ENCODE peak calls at places on chromosome 5, in six cellular contexts. M is hepatocyte, P is HepG2, R is SK-N-SH, V is H1, O is IMR-90. Z is an unnamed sample.

GRCh38 chr5:169100735-169101075 is 200.2 kb downstream of the SLIT3 start:
- DNase-seq in M (no peak), P (no peak), R (no peak), V (no peak), O (no peak), Z (no peak)

GRCh38 chr5:3214396-3214795 is 381.2 kb upstream of the IRX1 start:
- DNase-seq in M (no peak), P (no peak), R (no peak), V (no peak), O (no peak), Z (no peak)

GRCh38 chr5:140673187-140673976 is at the start of gene DND1:
- DNase-seq in M (no peak), P (no peak), R (peak; percentile 55), V (no peak), O (no peak), Z (no peak)

GRCh38 chr5:80860934-80861613 is 99.1 kb upstream of the RASGRF2 start:
- DNase-seq in M (no peak), P (no peak), R (no peak), V (no peak), O (peak; percentile 60), Z (no peak)

GRCh38 chr5:18527017-18527416 is 892.8 kb downstream of the TAF11L14 start:
- DNase-seq in M (no peak), P (no peak), R (no peak), V (no peak), O (no peak), Z (no peak)

GRCh38 chr5:172906888-172907287 is 52.3 kb upstream of the RPL26L1 start:
- DNase-seq in M (no peak), P (no peak), R (no peak), V (no peak), O (no peak), Z (no peak)

GRCh38 chr5:158120760-158121159 is 261.8 kb upstream of the CLINT1 start:
- DNase-seq in M (no peak), P (no peak), R (no peak), V (no peak), O (no peak), Z (no peak)

GRCh38 chr5:56745864-56746263 is 69.5 kb upstream of the MAP3K1 start:
- DNase-seq in M (no peak), P (no peak), R (no peak), V (no peak), O (no peak), Z (no peak)

GRCh38 chr5:2633992-2634391 is 117.5 kb downstream of the IRX2 start:
- DNase-seq in M (peak; percentile 29), P (no peak), R (no peak), V (no peak), O (no peak), Z (no peak)

GRCh38 chr5:96572864-96573512 is 89.2 kb upstream of the CAST start:
- DNase-seq in M (no peak), P (no peak), R (no peak), V (no peak), O (peak; percentile 99), Z (no peak)

GRCh38 chr5:151086192-151086869 is 5.5 kb upstream of the TNIP1 start:
- DNase-seq in M (no peak), P (no peak), R (no peak), V (no peak), O (no peak), Z (no peak)

GRCh38 chr5:151087475-151087874 is 6.6 kb upstream of the TNIP1 start:
- DNase-seq in M (no peak), P (no peak), R (no peak), V (no peak), O (peak; percentile 59), Z (no peak)

GRCh38 chr5:151084363-151084762 is 3.5 kb upstream of the TNIP1 start:
- DNase-seq in M (no peak), P (no peak), R (no peak), V (no peak), O (peak; percentile 32), Z (no peak)

GRCh38 chr5:151086905-151087360 is 6.1 kb upstream of the TNIP1 start:
- DNase-seq in M (peak; percentile 49), P (no peak), R (no peak), V (no peak), O (peak; percentile 43), Z (no peak)

DNA sequence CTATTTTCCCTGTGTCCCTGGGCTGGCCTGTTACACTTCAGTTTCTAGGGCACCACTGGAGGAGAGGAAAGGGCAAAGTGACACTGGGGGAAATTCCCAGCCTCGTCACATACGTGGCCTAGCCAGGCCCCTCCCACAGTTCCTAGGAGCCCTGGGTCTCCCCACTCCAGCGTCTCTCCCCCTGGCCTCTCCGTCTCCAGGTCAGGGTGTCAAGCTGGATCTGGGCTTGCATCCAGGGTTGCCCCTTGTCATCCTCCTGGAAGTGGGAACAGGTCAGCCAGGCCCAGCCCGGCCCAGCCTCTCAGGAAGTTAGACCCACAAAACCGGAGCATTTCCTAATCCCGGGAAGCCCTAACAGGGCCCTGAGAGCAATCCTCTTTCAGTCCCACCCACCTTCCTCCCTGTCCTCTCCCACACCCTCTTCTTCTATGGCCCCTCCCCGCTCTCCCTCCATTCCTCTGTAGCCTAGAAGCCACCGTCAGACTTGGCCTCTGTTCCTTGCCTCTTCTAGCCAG is 4.7 kb upstream of the TNIP1 start:
- DNase-seq in M (peak; percentile 75), P (no peak), R (no peak), V (no peak), O (peak; percentile 44), Z (no peak)
- H3K4me3 ChIP-seq in M (no peak overlapping the region), P (peak overlapping the region; percentile 39), R (no peak overlapping the region), V (no peak overlapping the region), O (no peak overlapping the region), Z (no peak overlapping the region)

GRCh38 chr5:42636425-42636824 is 120.2 kb upstream of the CCDC152 start:
- DNase-seq in M (no peak), P (peak; percentile 29), R (no peak), V (no peak), O (no peak), Z (no peak)
- TF ChIP-seq CTCF in M (peak; percentile 34), P (peak; percentile 35), R (peak; percentile 33), V (no peak), O (no peak), Z (no peak)

GRCh38 chr5:112165399-112165798 is 253.7 kb downstream of the EPB41L4A start:
- DNase-seq in M (no peak), P (no peak), R (no peak), V (no peak), O (no peak), Z (no peak)
- H3K36me3 ChIP-seq in M (no peaks in the 10 kb centered on the region), P (peaks cover 26% of the 10 kb centered on the region), R (peaks cover 59% of the 10 kb centered on the region), V (peaks cover 23% of the 10 kb centered on the region), O (peaks cover 22% of the 10 kb centered on the region), Z (peaks cover 62% of the 10 kb centered on the region)

GRCh38 chr5:9845185-9845584 is 215.0 kb upstream of the TAS2R1 start:
- DNase-seq in M (no peak), P (no peak), R (no peak), V (no peak), O (no peak), Z (no peak)

GRCh38 chr5:9838906-9839305 is 208.8 kb upstream of the TAS2R1 start:
- DNase-seq in M (no peak), P (no peak), R (no peak), V (no peak), O (no peak), Z (peak; percentile 57)

DNA sequence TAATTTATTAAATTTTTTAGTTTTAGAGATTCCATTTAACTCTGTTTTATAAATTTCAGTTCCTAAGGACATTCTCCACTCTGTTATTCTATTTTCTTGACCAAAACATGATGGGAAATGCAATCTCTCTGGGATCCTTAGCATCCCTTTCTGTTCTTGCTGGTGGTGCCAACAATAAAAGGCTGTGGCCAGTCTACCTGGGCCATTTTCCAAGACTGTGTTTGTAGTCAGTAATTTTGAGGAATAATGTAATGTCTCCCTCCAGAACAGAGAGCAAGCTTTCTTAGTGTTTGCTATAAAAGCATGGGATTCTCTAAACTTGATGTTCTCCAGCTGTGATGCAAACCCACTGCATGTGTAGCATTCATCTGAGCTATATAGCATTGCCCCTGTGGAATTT is 211.4 kb upstream of the TAS2R1 start:
- DNase-seq in M (no peak), P (no peak), R (no peak), V (no peak), O (no peak), Z (no peak)
- H3K4me3 ChIP-seq in M (no peak overlapping the region), P (no peak overlapping the region), R (no peak overlapping the region), V (no peak overlapping the region), O (no peak overlapping the region), Z (no peak overlapping the region)

GRCh38 chr5:63125392-63125791 is 546.8 kb downstream of the LRRC70 start:
- DNase-seq in M (no peak), P (no peak), R (no peak), V (no peak), O (no peak), Z (no peak)

GRCh38 chr5:63128018-63128417 is 549.4 kb downstream of the LRRC70 start:
- DNase-seq in M (no peak), P (no peak), R (no peak), V (no peak), O (no peak), Z (no peak)

GRCh38 chr5:63121471-63121870 is 542.9 kb downstream of the LRRC70 start:
- DNase-seq in M (no peak), P (no peak), R (no peak), V (no peak), O (no peak), Z (no peak)

GRCh38 chr5:63127054-63127453 is 548.4 kb downstream of the LRRC70 start:
- DNase-seq in M (no peak), P (no peak), R (no peak), V (no peak), O (peak; percentile 26), Z (no peak)

GRCh38 chr5:63125862-63126261 is 547.2 kb downstream of the LRRC70 start:
- DNase-seq in M (peak; percentile 42), P (peak; percentile 37), R (no peak), V (peak; percentile 17), O (peak; percentile 33), Z (peak; percentile 7)
- TF ChIP-seq CTCF in M (peak; percentile 58), P (peak; percentile 45), R (peak; percentile 74), V (no peak), O (peak; percentile 41), Z (peak; percentile 45)

GRCh38 chr5:131209506-131210191 is 38.9 kb downstream of the LYRM7 start:
- DNase-seq in M (no peak), P (no peak), R (no peak), V (no peak), O (no peak), Z (peak; percentile 43)
- H3K36me3 ChIP-seq in M (no peaks in the 10 kb centered on the region), P (no peaks in the 10 kb centered on the region), R (no peaks in the 10 kb centered on the region), V (no peaks in the 10 kb centered on the region), O (no peaks in the 10 kb centered on the region), Z (no peaks in the 10 kb centered on the region)

GRCh38 chr5:90224342-90224741 is 185.2 kb downstream of the CETN3 start:
- DNase-seq in M (no peak), P (no peak), R (no peak), V (no peak), O (no peak), Z (no peak)

GRCh38 chr5:90231688-90232087 is 177.9 kb downstream of the CETN3 start:
- DNase-seq in M (no peak), P (no peak), R (no peak), V (no peak), O (no peak), Z (no peak)

GRCh38 chr5:90221947-90222346 is 187.6 kb downstream of the CETN3 start:
- DNase-seq in M (no peak), P (no peak), R (no peak), V (no peak), O (peak; percentile 16), Z (no peak)

GRCh38 chr5:90227688-90228087 is 181.9 kb downstream of the CETN3 start:
- DNase-seq in M (no peak), P (no peak), R (no peak), V (no peak), O (no peak), Z (no peak)

GRCh38 chr5:90226433-90227099 is 183.0 kb downstream of the CETN3 start:
- DNase-seq in M (no peak), P (no peak), R (peak; percentile 7), V (no peak), O (no peak), Z (no peak)
- H3K4me3 ChIP-seq in M (no peak overlapping the region), P (no peak overlapping the region), R (no peak overlapping the region), V (no peak overlapping the region), O (no peak overlapping the region), Z (no peak overlapping the region)

Z was measured in WERI-Rb-1.